ENCODE peak calls at places on chromosomes 7 and 10, in seven cellular contexts. Y is GM23338, Z is posterior cingulate gyrus, H is HFF-Myc, Q is amniotic stem cell, V is foreskin fibroblast, B is cardiac muscle cell. M is an unnamed sample.

GRCh38 chr10:70508912-70509366 is 30.4 kb downstream of the PALD1 start:
- DNase-seq in B (peak), Z (no peak), H (peak), V (peak), Y (peak), Q (no peak), M (peak)

GRCh38 chr10:90480466-90480865 is 377.4 kb downstream of the HTR7 start:
- DNase-seq in Q (no peak), V (no peak), H (no peak), Z (no peak), B (no peak), Y (no peak), M (no peak)

GRCh38 chr7:110677405-110677804 is 413.5 kb upstream of the LRRN3 start:
- DNase-seq in Y (no peak), H (no peak), B (peak), Q (no peak), V (no peak), Z (no peak), M (no peak)

GRCh38 chr7:142809671-142810070 is 38.9 kb downstream of the PRSS2 start:
- DNase-seq in B (no peak), Y (no peak), Q (no peak), Z (no peak), H (no peak), V (no peak), M (no peak)

GRCh38 chr10:22682237-22683192 is 31.9 kb downstream of the PIP4K2A start:
- DNase-seq in B (peak), Q (no peak), H (no peak), Y (no peak), Z (no peak), V (peak), M (no peak)

GRCh38 chr7:105189859-105190492 is 176.0 kb downstream of the KMT2E start:
- DNase-seq in Z (no peak), V (no peak), Q (no peak), B (no peak), Y (no peak), H (no peak), M (no peak)

GRCh38 chr10:48691812-48692528 is 7.3 kb downstream of the WDFY4 start:
- DNase-seq in B (no peak), Y (no peak), Z (no peak), H (no peak), V (no peak), Q (no peak), M (no peak)

GRCh38 chr10:96292971-96293909 is 11.0 kb upstream of the DNTT start:
- DNase-seq in H (peak), Y (peak), B (peak), V (peak), Z (no peak), Q (peak), M (peak)

GRCh38 chr7:151460474-151460855 is 20.5 kb upstream of the CRYGN start:
- DNase-seq in Y (no peak), V (peak), H (no peak), Q (no peak), B (no peak), Z (no peak), M (no peak)

GRCh38 chr7:37918526-37918925 is 1.9 kb upstream of the SFRP4 start:
- DNase-seq in Y (peak), Q (no peak), H (no peak), V (no peak), B (no peak), Z (no peak), M (peak)

GRCh38 chr10:114995468-114995867 is 57.5 kb downstream of the TRUB1 start:
- DNase-seq in B (no peak), V (peak), H (no peak), Z (no peak), Y (no peak), Q (no peak), M (no peak)

GRCh38 chr10:33612551-33612950 is 278.1 kb upstream of the NRP1 start:
- DNase-seq in Q (no peak), Y (no peak), B (no peak), V (peak), H (no peak), Z (no peak), M (no peak)

GRCh38 chr10:110946496-110946895 is 27.1 kb downstream of the SHOC2 start:
- DNase-seq in H (no peak), Y (no peak), Q (no peak), V (no peak), Z (no peak), B (no peak), M (no peak)

GRCh38 chr10:112955736-112956421 is 5.8 kb downstream of the TCF7L2 start:
- DNase-seq in Q (no peak), B (no peak), H (no peak), Z (no peak), Y (no peak), V (peak), M (no peak)

GRCh38 chr7:45455662-45456061 is 118.5 kb upstream of the ADCY1 start:
- DNase-seq in H (no peak), Y (no peak), V (no peak), B (no peak), Z (no peak), Q (no peak), M (no peak)

GRCh38 chr7:23759556-23760391 is 49.8 kb downstream of the STK31 start:
- DNase-seq in B (no peak), Z (no peak), Q (no peak), H (peak), V (no peak), Y (no peak), M (no peak)

GRCh38 chr10:88934900-88935672 is 17.5 kb downstream of the ACTA2 start:
- DNase-seq in B (peak), H (no peak), V (peak), Y (peak), Q (peak), Z (peak), M (peak)

GRCh38 chr10:32149257-32149955 is 93.2 kb upstream of the KIF5B start:
- DNase-seq in V (peak), B (no peak), Y (no peak), H (no peak), Q (peak), Z (no peak), M (peak)

GRCh38 chr7:155785536-155785935 is 26.7 kb downstream of the SHH start:
- DNase-seq in Y (no peak), V (peak), Z (no peak), Q (no peak), B (no peak), H (no peak), M (no peak)

GRCh38 chr10:11894381-11895107 is 71.4 kb downstream of the PROSER2 start:
- DNase-seq in V (no peak), Y (no peak), H (no peak), B (no peak), Z (no peak), Q (no peak), M (peak)

GRCh38 chr7:50838675-50839377 is 56.1 kb upstream of the GRB10 start:
- DNase-seq in V (peak), Y (no peak), Z (no peak), B (no peak), H (no peak), Q (no peak), M (no peak)

GRCh38 chr10:114632869-114633715 is 25.0 kb downstream of the ABLIM1 start:
- DNase-seq in Y (no peak), Q (peak), H (peak), B (peak), Z (no peak), V (peak), M (peak)

GRCh38 chr10:49599546-49599945 is 10.6 kb upstream of the SLC18A3 start:
- DNase-seq in Z (no peak), Q (no peak), B (no peak), H (no peak), Y (no peak), V (no peak), M (peak)

GRCh38 chr10:98163941-98164340 is 29.5 kb downstream of the R3HCC1L start:
- DNase-seq in Y (no peak), Q (no peak), Z (no peak), H (no peak), V (no peak), B (no peak), M (no peak)

GRCh38 chr10:125479059-125479458 is 203.9 kb downstream of the TEX36 start:
- DNase-seq in B (no peak), V (no peak), Q (no peak), H (peak), Z (no peak), Y (no peak), M (no peak)

GRCh38 chr7:77427996-77428603 is 12.0 kb upstream of the GSAP start:
- DNase-seq in H (peak), Y (peak), Q (no peak), Z (no peak), B (peak), V (peak), M (no peak)

GRCh38 chr10:59287587-59287986 is 74.8 kb downstream of the FAM13C start:
- DNase-seq in V (no peak), B (no peak), H (no peak), Y (no peak), Q (no peak), Z (no peak), M (no peak)

GRCh38 chr7:34073676-34074075 is 168.3 kb downstream of the BMPER start:
- DNase-seq in B (no peak), H (no peak), V (peak), Y (no peak), Z (no peak), Q (no peak), M (no peak)

M was measured in H7.